ENCODE peak calls at places on chromosomes 6 and 20, in seven cellular contexts. One of them, this sample, is unnamed. For H3K27me3, the result is how much of the 10 kb centered on the place peaks cover.

GRCh38 chr6:158233214-158233795 is 65.2 kb downstream of the GTF2H5 start:
- DNase-seq in CD4-positive, CD25-positive, alpha-beta regulatory T cell: no peak
- DNase-seq in pancreas: no peak
- DNase-seq in PC-9: no peak
- DNase-seq in CD8-positive, alpha-beta T cell: no peak
- DNase-seq in transverse colon: no peak
- DNase-seq in H9: no peak
- DNase-seq in this sample: no peak

GRCh38 chr6:35907750-35908149 is 13.1 kb downstream of the SRPK1 start:
- DNase-seq in PC-9: no peak
- DNase-seq in pancreas: no peak
- DNase-seq in H9: no peak
- DNase-seq in transverse colon: no peak
- DNase-seq in CD8-positive, alpha-beta T cell: no peak
- DNase-seq in CD4-positive, CD25-positive, alpha-beta regulatory T cell: no peak
- DNase-seq in this sample: no peak

GRCh38 chr6:96837138-96837971 is at the start of gene GPR63:
- DNase-seq in H9: peak
- DNase-seq in CD4-positive, CD25-positive, alpha-beta regulatory T cell: peak
- DNase-seq in pancreas: peak
- DNase-seq in PC-9: peak
- DNase-seq in transverse colon: peak
- DNase-seq in CD8-positive, alpha-beta T cell: peak
- DNase-seq in this sample: peak

GRCh38 chr6:36979343-36979742 is 6.7 kb downstream of the MTCH1 start:
- DNase-seq in CD4-positive, CD25-positive, alpha-beta regulatory T cell: no peak
- DNase-seq in H9: no peak
- DNase-seq in PC-9: no peak
- DNase-seq in pancreas: peak
- DNase-seq in transverse colon: peak
- DNase-seq in CD8-positive, alpha-beta T cell: peak
- DNase-seq in this sample: no peak

GRCh38 chr20:32478576-32478975 is 106.6 kb downstream of the NOL4L start:
- DNase-seq in pancreas: no peak
- DNase-seq in H9: no peak
- DNase-seq in CD8-positive, alpha-beta T cell: no peak
- DNase-seq in CD4-positive, CD25-positive, alpha-beta regulatory T cell: no peak
- DNase-seq in transverse colon: no peak
- DNase-seq in PC-9: no peak
- DNase-seq in this sample: no peak

GRCh38 chr6:111750753-111751684 is 122.2 kb downstream of the FYN start:
- DNase-seq in H9: peak
- DNase-seq in CD8-positive, alpha-beta T cell: peak
- DNase-seq in pancreas: no peak
- DNase-seq in CD4-positive, CD25-positive, alpha-beta regulatory T cell: peak
- DNase-seq in PC-9: no peak
- DNase-seq in transverse colon: peak
- DNase-seq in this sample: no peak

GRCh38 chr6:114989279-114989964 is 646.6 kb upstream of the HS3ST5 start:
- DNase-seq in PC-9: no peak
- DNase-seq in H9: no peak
- DNase-seq in CD8-positive, alpha-beta T cell: no peak
- DNase-seq in CD4-positive, CD25-positive, alpha-beta regulatory T cell: no peak
- DNase-seq in transverse colon: no peak
- DNase-seq in pancreas: no peak
- DNase-seq in this sample: no peak

GRCh38 chr20:17747431-17747846 is 47.7 kb downstream of the BANF2 start:
- DNase-seq in pancreas: peak
- DNase-seq in H9: no peak
- DNase-seq in CD8-positive, alpha-beta T cell: no peak
- DNase-seq in PC-9: peak
- DNase-seq in CD4-positive, CD25-positive, alpha-beta regulatory T cell: no peak
- DNase-seq in transverse colon: no peak
- DNase-seq in this sample: no peak

GRCh38 chr6:52233975-52234823 is 10.1 kb downstream of the IL17F start:
- DNase-seq in CD4-positive, CD25-positive, alpha-beta regulatory T cell: no peak
- DNase-seq in pancreas: peak
- DNase-seq in CD8-positive, alpha-beta T cell: no peak
- DNase-seq in H9: peak
- DNase-seq in PC-9: peak
- DNase-seq in transverse colon: peak
- DNase-seq in this sample: no peak

GRCh38 chr6:77433888-77434287 is 29.4 kb downstream of the HTR1B start:
- DNase-seq in CD8-positive, alpha-beta T cell: no peak
- DNase-seq in PC-9: no peak
- DNase-seq in CD4-positive, CD25-positive, alpha-beta regulatory T cell: no peak
- DNase-seq in transverse colon: no peak
- DNase-seq in H9: no peak
- DNase-seq in pancreas: no peak
- DNase-seq in this sample: no peak

GRCh38 chr6:7243188-7243942 is 69.6 kb downstream of the SSR1 start:
- DNase-seq in PC-9: peak
- DNase-seq in CD4-positive, CD25-positive, alpha-beta regulatory T cell: peak
- DNase-seq in H9: peak
- DNase-seq in pancreas: no peak
- DNase-seq in transverse colon: peak
- DNase-seq in CD8-positive, alpha-beta T cell: peak
- DNase-seq in this sample: peak

GRCh38 chr6:14897836-14898235 is 348.0 kb upstream of the JARID2 start:
- DNase-seq in CD4-positive, CD25-positive, alpha-beta regulatory T cell: no peak
- DNase-seq in H9: no peak
- DNase-seq in PC-9: no peak
- DNase-seq in CD8-positive, alpha-beta T cell: no peak
- DNase-seq in transverse colon: no peak
- DNase-seq in pancreas: no peak
- DNase-seq in this sample: no peak

GRCh38 chr6:130282234-130282995 is 59.7 kb upstream of the SAMD3 start:
- DNase-seq in transverse colon: no peak
- DNase-seq in PC-9: no peak
- DNase-seq in CD4-positive, CD25-positive, alpha-beta regulatory T cell: peak
- DNase-seq in pancreas: no peak
- DNase-seq in CD8-positive, alpha-beta T cell: peak
- DNase-seq in H9: no peak
- DNase-seq in this sample: no peak

GRCh38 chr6:29828471-29828797 is 809 bp downstream of the HLA-G start:
- DNase-seq in PC-9: no peak
- DNase-seq in transverse colon: no peak
- DNase-seq in CD4-positive, CD25-positive, alpha-beta regulatory T cell: peak
- DNase-seq in CD8-positive, alpha-beta T cell: no peak
- DNase-seq in H9: peak
- DNase-seq in pancreas: no peak
- DNase-seq in this sample: no peak

GRCh38 chr6:15351631-15352030 is 105.8 kb downstream of the JARID2 start:
- DNase-seq in pancreas: no peak
- DNase-seq in CD8-positive, alpha-beta T cell: no peak
- DNase-seq in CD4-positive, CD25-positive, alpha-beta regulatory T cell: no peak
- DNase-seq in H9: no peak
- DNase-seq in transverse colon: no peak
- DNase-seq in PC-9: no peak
- DNase-seq in this sample: no peak

GRCh38 chr20:64005394-64005793 is 24.5 kb downstream of the PRPF6 start:
- DNase-seq in H9: no peak
- DNase-seq in pancreas: no peak
- DNase-seq in PC-9: no peak
- DNase-seq in CD4-positive, CD25-positive, alpha-beta regulatory T cell: no peak
- DNase-seq in CD8-positive, alpha-beta T cell: no peak
- DNase-seq in transverse colon: no peak
- DNase-seq in this sample: no peak

GRCh38 chr6:105993769-105994521 is 92.2 kb upstream of the PRDM1 start:
- DNase-seq in CD4-positive, CD25-positive, alpha-beta regulatory T cell: peak
- DNase-seq in H9: no peak
- DNase-seq in CD8-positive, alpha-beta T cell: peak
- DNase-seq in pancreas: no peak
- DNase-seq in transverse colon: peak
- DNase-seq in PC-9: no peak
- DNase-seq in this sample: peak
- H3K27me3 ChIP-seq in CD4-positive, CD25-positive, alpha-beta regulatory T cell: under half
- H3K27me3 ChIP-seq in H9: half or more
- H3K27me3 ChIP-seq in CD8-positive, alpha-beta T cell: under half
- H3K27me3 ChIP-seq in pancreas: under half
- H3K27me3 ChIP-seq in transverse colon: half or more
- H3K27me3 ChIP-seq in PC-9: under half
- H3K27me3 ChIP-seq in this sample: half or more

GRCh38 chr6:165742047-165742446 is 79.0 kb upstream of the PDE10A start:
- DNase-seq in H9: no peak
- DNase-seq in CD4-positive, CD25-positive, alpha-beta regulatory T cell: no peak
- DNase-seq in transverse colon: no peak
- DNase-seq in PC-9: no peak
- DNase-seq in pancreas: no peak
- DNase-seq in CD8-positive, alpha-beta T cell: no peak
- DNase-seq in this sample: no peak

GRCh38 chr6:165732696-165733486 is 69.8 kb upstream of the PDE10A start:
- DNase-seq in CD4-positive, CD25-positive, alpha-beta regulatory T cell: no peak
- DNase-seq in PC-9: no peak
- DNase-seq in pancreas: no peak
- DNase-seq in transverse colon: no peak
- DNase-seq in CD8-positive, alpha-beta T cell: no peak
- DNase-seq in H9: no peak
- DNase-seq in this sample: no peak

GRCh38 chr6:165733487-165733791 is 70.4 kb upstream of the PDE10A start:
- DNase-seq in CD8-positive, alpha-beta T cell: no peak
- DNase-seq in H9: no peak
- DNase-seq in pancreas: no peak
- DNase-seq in transverse colon: no peak
- DNase-seq in PC-9: no peak
- DNase-seq in CD4-positive, CD25-positive, alpha-beta regulatory T cell: no peak
- DNase-seq in this sample: no peak

GRCh38 chr6:165735065-165735464 is 72.0 kb upstream of the PDE10A start:
- DNase-seq in CD8-positive, alpha-beta T cell: no peak
- DNase-seq in pancreas: no peak
- DNase-seq in CD4-positive, CD25-positive, alpha-beta regulatory T cell: no peak
- DNase-seq in PC-9: no peak
- DNase-seq in transverse colon: no peak
- DNase-seq in H9: no peak
- DNase-seq in this sample: no peak

DNA sequence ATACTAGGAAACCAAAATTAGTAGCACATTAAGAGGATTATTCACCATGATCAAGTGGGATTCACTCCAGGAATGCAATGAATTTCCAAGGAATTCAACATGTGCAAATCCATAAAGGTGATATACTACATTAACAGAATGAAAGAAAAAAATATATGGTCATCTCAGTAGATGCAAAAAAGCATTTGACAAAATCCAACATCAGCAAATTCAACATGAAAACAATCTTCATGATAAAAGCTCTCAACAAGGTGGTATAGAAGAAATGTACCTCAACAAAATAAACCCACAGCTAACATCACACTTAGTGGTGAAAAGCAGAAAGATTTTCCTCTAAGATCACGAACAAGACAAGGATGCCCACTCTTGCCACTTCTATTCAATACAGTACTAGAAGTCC is 74.4 kb upstream of the PDE10A start:
- DNase-seq in pancreas: no peak
- DNase-seq in transverse colon: no peak
- DNase-seq in H9: no peak
- DNase-seq in CD4-positive, CD25-positive, alpha-beta regulatory T cell: no peak
- DNase-seq in CD8-positive, alpha-beta T cell: no peak
- DNase-seq in PC-9: no peak
- DNase-seq in this sample: no peak
- H3K27me3 ChIP-seq in pancreas: under half
- H3K27me3 ChIP-seq in transverse colon: under half
- H3K27me3 ChIP-seq in H9: under half
- H3K27me3 ChIP-seq in CD4-positive, CD25-positive, alpha-beta regulatory T cell: under half
- H3K27me3 ChIP-seq in CD8-positive, alpha-beta T cell: under half
- H3K27me3 ChIP-seq in PC-9: under half
- H3K27me3 ChIP-seq in this sample: under half

GRCh38 chr20:54156522-54156921 is 17.3 kb downstream of the CYP24A1 start:
- DNase-seq in CD8-positive, alpha-beta T cell: no peak
- DNase-seq in transverse colon: no peak
- DNase-seq in H9: no peak
- DNase-seq in pancreas: no peak
- DNase-seq in CD4-positive, CD25-positive, alpha-beta regulatory T cell: no peak
- DNase-seq in PC-9: no peak
- DNase-seq in this sample: no peak

GRCh38 chr20:54158856-54159418 is 14.8 kb downstream of the CYP24A1 start:
- DNase-seq in pancreas: no peak
- DNase-seq in PC-9: no peak
- DNase-seq in CD4-positive, CD25-positive, alpha-beta regulatory T cell: no peak
- DNase-seq in transverse colon: no peak
- DNase-seq in CD8-positive, alpha-beta T cell: no peak
- DNase-seq in H9: no peak
- DNase-seq in this sample: no peak

GRCh38 chr20:54160269-54161007 is 13.3 kb downstream of the CYP24A1 start:
- DNase-seq in H9: no peak
- DNase-seq in CD4-positive, CD25-positive, alpha-beta regulatory T cell: no peak
- DNase-seq in pancreas: no peak
- DNase-seq in transverse colon: no peak
- DNase-seq in CD8-positive, alpha-beta T cell: no peak
- DNase-seq in PC-9: no peak
- DNase-seq in this sample: no peak

GRCh38 chr20:54156981-54157835 is 16.6 kb downstream of the CYP24A1 start:
- DNase-seq in CD8-positive, alpha-beta T cell: no peak
- DNase-seq in H9: no peak
- DNase-seq in pancreas: no peak
- DNase-seq in CD4-positive, CD25-positive, alpha-beta regulatory T cell: no peak
- DNase-seq in PC-9: no peak
- DNase-seq in transverse colon: no peak
- DNase-seq in this sample: no peak

DNA sequence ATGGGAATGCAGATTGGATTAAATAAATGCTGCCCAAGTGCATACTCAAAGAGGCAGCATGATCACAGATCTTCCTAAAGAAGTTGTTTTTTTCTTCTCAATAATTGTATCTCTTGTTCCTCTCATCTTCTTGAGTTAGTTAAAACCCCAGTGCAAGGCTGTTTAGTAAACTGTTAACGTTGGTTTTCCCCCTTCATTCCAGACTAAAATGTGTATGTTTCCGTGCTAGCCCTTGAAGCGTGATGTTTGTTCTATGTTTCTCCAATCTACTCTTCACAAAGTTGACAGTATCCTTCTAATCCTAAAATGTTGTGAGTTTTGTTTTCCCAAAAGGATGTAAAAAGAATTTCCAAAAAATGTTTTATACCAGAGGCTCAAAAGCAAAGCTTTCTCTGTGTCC is 15.6 kb downstream of the CYP24A1 start:
- DNase-seq in H9: no peak
- DNase-seq in pancreas: no peak
- DNase-seq in PC-9: no peak
- DNase-seq in CD8-positive, alpha-beta T cell: no peak
- DNase-seq in CD4-positive, CD25-positive, alpha-beta regulatory T cell: no peak
- DNase-seq in transverse colon: no peak
- DNase-seq in this sample: no peak
- H3K27me3 ChIP-seq in H9: under half
- H3K27me3 ChIP-seq in pancreas: under half
- H3K27me3 ChIP-seq in PC-9: under half
- H3K27me3 ChIP-seq in CD8-positive, alpha-beta T cell: under half
- H3K27me3 ChIP-seq in CD4-positive, CD25-positive, alpha-beta regulatory T cell: under half
- H3K27me3 ChIP-seq in transverse colon: under half
- H3K27me3 ChIP-seq in this sample: under half

GRCh38 chr6:70900061-70900460 is 56.8 kb downstream of the B3GAT2 start:
- DNase-seq in transverse colon: no peak
- DNase-seq in PC-9: no peak
- DNase-seq in CD4-positive, CD25-positive, alpha-beta regulatory T cell: no peak
- DNase-seq in H9: no peak
- DNase-seq in pancreas: no peak
- DNase-seq in CD8-positive, alpha-beta T cell: no peak
- DNase-seq in this sample: no peak

GRCh38 chr6:70903665-70904452 is 53.0 kb downstream of the B3GAT2 start:
- DNase-seq in PC-9: no peak
- DNase-seq in CD4-positive, CD25-positive, alpha-beta regulatory T cell: no peak
- DNase-seq in pancreas: no peak
- DNase-seq in CD8-positive, alpha-beta T cell: no peak
- DNase-seq in H9: no peak
- DNase-seq in transverse colon: no peak
- DNase-seq in this sample: no peak

GRCh38 chr6:70901324-70901723 is 55.5 kb downstream of the B3GAT2 start:
- DNase-seq in PC-9: no peak
- DNase-seq in CD4-positive, CD25-positive, alpha-beta regulatory T cell: no peak
- DNase-seq in transverse colon: no peak
- DNase-seq in CD8-positive, alpha-beta T cell: no peak
- DNase-seq in H9: no peak
- DNase-seq in pancreas: no peak
- DNase-seq in this sample: no peak

GRCh38 chr6:70905676-70906075 is 51.2 kb downstream of the B3GAT2 start:
- DNase-seq in transverse colon: no peak
- DNase-seq in CD8-positive, alpha-beta T cell: no peak
- DNase-seq in H9: no peak
- DNase-seq in PC-9: no peak
- DNase-seq in pancreas: no peak
- DNase-seq in CD4-positive, CD25-positive, alpha-beta regulatory T cell: no peak
- DNase-seq in this sample: no peak
- H3K27me3 ChIP-seq in transverse colon: under half
- H3K27me3 ChIP-seq in CD8-positive, alpha-beta T cell: under half
- H3K27me3 ChIP-seq in H9: under half
- H3K27me3 ChIP-seq in PC-9: under half
- H3K27me3 ChIP-seq in pancreas: under half
- H3K27me3 ChIP-seq in CD4-positive, CD25-positive, alpha-beta regulatory T cell: under half
- H3K27me3 ChIP-seq in this sample: under half